ENCODE peak calls at places on chromosomes 1 and 21, in eight cellular contexts. One of them, this sample, is unnamed.

GRCh38 chr1:10737268-10737624 is 59.2 kb downstream of the CASZ1 start:
- DNase-seq in sigmoid colon: no peak
- DNase-seq in Panc1: no peak
- DNase-seq in psoas muscle: no peak
- DNase-seq in thoracic aorta: no peak
- DNase-seq in colonic mucosa: no peak
- DNase-seq in IMR-90: no peak
- DNase-seq in body of pancreas: no peak
- DNase-seq in this sample: no peak

GRCh38 chr1:209787551-209787950 is 3.2 kb upstream of the C1orf74 start:
- DNase-seq in IMR-90: peak; percentile 41
- DNase-seq in sigmoid colon: peak; percentile 79
- DNase-seq in body of pancreas: peak; percentile 72
- DNase-seq in Panc1: no peak
- DNase-seq in thoracic aorta: no peak
- DNase-seq in colonic mucosa: peak; percentile 62
- DNase-seq in psoas muscle: no peak
- DNase-seq in this sample: no peak

GRCh38 chr1:240148333-240148732 is 56.6 kb downstream of the FMN2 start:
- DNase-seq in IMR-90: no peak
- DNase-seq in psoas muscle: no peak
- DNase-seq in Panc1: no peak
- DNase-seq in colonic mucosa: no peak
- DNase-seq in body of pancreas: no peak
- DNase-seq in thoracic aorta: no peak
- DNase-seq in sigmoid colon: no peak
- DNase-seq in this sample: no peak

GRCh38 chr1:117620440-117620839 is 14.6 kb downstream of the TENT5C start:
- DNase-seq in body of pancreas: no peak
- DNase-seq in Panc1: no peak
- DNase-seq in sigmoid colon: no peak
- DNase-seq in IMR-90: no peak
- DNase-seq in colonic mucosa: no peak
- DNase-seq in thoracic aorta: no peak
- DNase-seq in psoas muscle: no peak
- DNase-seq in this sample: peak; percentile 41

GRCh38 chr21:34808569-34809204 is 139.9 kb downstream of the CLIC6 start:
- DNase-seq in sigmoid colon: no peak
- DNase-seq in IMR-90: peak; percentile 88
- DNase-seq in body of pancreas: no peak
- DNase-seq in thoracic aorta: no peak
- DNase-seq in Panc1: no peak
- DNase-seq in psoas muscle: no peak
- DNase-seq in colonic mucosa: no peak
- DNase-seq in this sample: no peak

GRCh38 chr1:53378061-53378460 is 50.2 kb upstream of the LRP8 start:
- DNase-seq in IMR-90: no peak
- DNase-seq in colonic mucosa: no peak
- DNase-seq in sigmoid colon: peak; percentile 36
- DNase-seq in body of pancreas: no peak
- DNase-seq in Panc1: no peak
- DNase-seq in psoas muscle: peak; percentile 19
- DNase-seq in thoracic aorta: no peak
- DNase-seq in this sample: peak; percentile 21

GRCh38 chr1:78676347-78676982 is 26.8 kb downstream of the IFI44 start:
- DNase-seq in body of pancreas: peak; percentile 57
- DNase-seq in IMR-90: peak; percentile 78
- DNase-seq in psoas muscle: no peak
- DNase-seq in colonic mucosa: peak; percentile 51
- DNase-seq in thoracic aorta: peak; percentile 13
- DNase-seq in sigmoid colon: peak; percentile 74
- DNase-seq in Panc1: peak; percentile 24
- DNase-seq in this sample: no peak

GRCh38 chr1:178632619-178633018 is 92.4 kb upstream of the RALGPS2 start:
- DNase-seq in IMR-90: peak; percentile 72
- DNase-seq in Panc1: no peak
- DNase-seq in colonic mucosa: no peak
- DNase-seq in sigmoid colon: no peak
- DNase-seq in body of pancreas: no peak
- DNase-seq in thoracic aorta: no peak
- DNase-seq in psoas muscle: no peak
- DNase-seq in this sample: no peak

GRCh38 chr21:44375686-44376320 is 22.4 kb downstream of the TRPM2 start:
- DNase-seq in IMR-90: no peak
- DNase-seq in Panc1: no peak
- DNase-seq in body of pancreas: no peak
- DNase-seq in thoracic aorta: no peak
- DNase-seq in psoas muscle: peak; percentile 45
- DNase-seq in sigmoid colon: no peak
- DNase-seq in colonic mucosa: no peak
- DNase-seq in this sample: peak; percentile 61

GRCh38 chr1:66294692-66295384 is 239.1 kb upstream of the SGIP1 start:
- DNase-seq in Panc1: no peak
- DNase-seq in psoas muscle: no peak
- DNase-seq in thoracic aorta: no peak
- DNase-seq in body of pancreas: no peak
- DNase-seq in sigmoid colon: no peak
- DNase-seq in colonic mucosa: no peak
- DNase-seq in IMR-90: peak; percentile 70
- DNase-seq in this sample: no peak

GRCh38 chr1:69738458-69738857 is 170.7 kb downstream of the LRRC7 start:
- DNase-seq in body of pancreas: no peak
- DNase-seq in psoas muscle: no peak
- DNase-seq in IMR-90: no peak
- DNase-seq in sigmoid colon: no peak
- DNase-seq in thoracic aorta: no peak
- DNase-seq in colonic mucosa: no peak
- DNase-seq in Panc1: no peak
- DNase-seq in this sample: no peak

GRCh38 chr21:44353200-44353970 is at the start of gene TRPM2:
- DNase-seq in IMR-90: no peak
- DNase-seq in body of pancreas: no peak
- DNase-seq in sigmoid colon: no peak
- DNase-seq in psoas muscle: peak; percentile 88
- DNase-seq in thoracic aorta: no peak
- DNase-seq in Panc1: no peak
- DNase-seq in colonic mucosa: no peak
- DNase-seq in this sample: no peak

GRCh38 chr1:941588-942383 is 17.3 kb downstream of the NOC2L start:
- DNase-seq in psoas muscle: no peak
- DNase-seq in colonic mucosa: peak; percentile 69
- DNase-seq in thoracic aorta: no peak
- DNase-seq in sigmoid colon: peak; percentile 88
- DNase-seq in body of pancreas: peak; percentile 50
- DNase-seq in Panc1: no peak
- DNase-seq in IMR-90: peak; percentile 51
- DNase-seq in this sample: peak; percentile 86

GRCh38 chr21:44337941-44338895 is 972 bp downstream of the CFAP410 start:
- DNase-seq in colonic mucosa: peak; percentile 75
- DNase-seq in Panc1: peak; percentile 17
- DNase-seq in IMR-90: peak; percentile 47
- DNase-seq in sigmoid colon: peak; percentile 91
- DNase-seq in thoracic aorta: peak; percentile 50
- DNase-seq in psoas muscle: peak; percentile 84
- DNase-seq in body of pancreas: peak; percentile 70
- DNase-seq in this sample: peak; percentile 92

GRCh38 chr1:66000033-66000637 is 207.4 kb downstream of the PDE4B start:
- DNase-seq in colonic mucosa: no peak
- DNase-seq in thoracic aorta: no peak
- DNase-seq in body of pancreas: no peak
- DNase-seq in sigmoid colon: no peak
- DNase-seq in Panc1: no peak
- DNase-seq in psoas muscle: no peak
- DNase-seq in IMR-90: no peak
- DNase-seq in this sample: no peak

GRCh38 chr1:22044690-22045420 is 7.7 kb upstream of the CDC42 start:
- DNase-seq in thoracic aorta: no peak
- DNase-seq in body of pancreas: no peak
- DNase-seq in psoas muscle: no peak
- DNase-seq in Panc1: no peak
- DNase-seq in sigmoid colon: no peak
- DNase-seq in colonic mucosa: no peak
- DNase-seq in IMR-90: peak; percentile 69
- DNase-seq in this sample: no peak

GRCh38 chr1:47418122-47418521 is 2.0 kb downstream of the FOXE3 start:
- DNase-seq in sigmoid colon: no peak
- DNase-seq in colonic mucosa: no peak
- DNase-seq in psoas muscle: no peak
- DNase-seq in body of pancreas: no peak
- DNase-seq in thoracic aorta: no peak
- DNase-seq in Panc1: no peak
- DNase-seq in IMR-90: no peak
- DNase-seq in this sample: no peak
- H3K4me3 ChIP-seq in sigmoid colon: no peak overlapping the region
- H3K4me3 ChIP-seq in colonic mucosa: no peak overlapping the region
- H3K4me3 ChIP-seq in psoas muscle: no peak overlapping the region
- H3K4me3 ChIP-seq in body of pancreas: no peak overlapping the region
- H3K4me3 ChIP-seq in thoracic aorta: no peak overlapping the region
- H3K4me3 ChIP-seq in Panc1: no peak overlapping the region
- H3K4me3 ChIP-seq in IMR-90: no peak overlapping the region
- H3K4me3 ChIP-seq in this sample: no peak overlapping the region

DNA sequence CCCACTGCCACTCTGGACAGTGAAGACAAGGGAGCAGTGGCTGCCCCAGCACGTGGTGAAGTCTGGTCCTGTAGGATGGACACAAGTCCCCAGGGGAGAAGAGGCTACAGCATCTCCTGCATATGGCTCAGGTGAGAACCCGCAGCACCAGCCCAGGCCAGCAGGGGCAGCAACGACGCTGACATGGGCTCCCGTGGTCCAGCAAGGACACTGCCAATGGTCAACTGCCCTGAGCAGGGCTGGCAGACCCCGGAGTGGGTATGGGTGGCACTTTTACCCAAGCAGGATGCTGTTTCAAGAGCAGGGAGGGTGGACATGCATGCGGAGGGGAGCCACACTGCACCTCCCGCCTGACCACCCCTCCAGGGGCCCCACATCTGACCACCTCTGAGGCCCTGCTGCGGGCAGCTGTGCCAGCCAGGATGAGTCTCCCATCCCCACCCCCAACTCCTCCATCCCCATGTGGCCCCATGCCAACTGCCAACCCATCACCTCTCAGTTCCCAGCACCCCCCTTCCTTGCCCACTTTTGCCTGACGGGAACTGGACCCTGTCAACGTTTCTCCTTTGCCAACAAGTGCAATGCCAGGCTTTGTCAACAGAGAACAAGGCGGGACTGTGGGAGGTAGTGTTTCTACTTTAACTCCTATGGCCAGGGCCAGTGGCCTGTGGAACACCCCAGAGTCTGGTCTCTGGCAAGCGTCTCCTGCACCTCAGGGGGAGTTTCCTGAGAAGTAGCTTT is 8.6 kb downstream of the MORN1 start:
- DNase-seq in colonic mucosa: peak; percentile 44
- DNase-seq in thoracic aorta: no peak
- DNase-seq in Panc1: no peak
- DNase-seq in IMR-90: no peak
- DNase-seq in sigmoid colon: peak; percentile 67
- DNase-seq in psoas muscle: peak; percentile 65
- DNase-seq in body of pancreas: peak; percentile 47
- DNase-seq in this sample: no peak
- TF ChIP-seq CTCF in colonic mucosa: peak; percentile 32
- TF ChIP-seq CTCF in thoracic aorta: no peak
- TF ChIP-seq CTCF in Panc1: no peak
- TF ChIP-seq CTCF in IMR-90: peak; percentile 44
- TF ChIP-seq CTCF in sigmoid colon: peak; percentile 21
- TF ChIP-seq CTCF in psoas muscle: peak; percentile 37
- TF ChIP-seq CTCF in body of pancreas: peak; percentile 29
- TF ChIP-seq CTCF in this sample: no peak

GRCh38 chr1:11929849-11930248 is 3.6 kb upstream of the KIAA2013 start:
- DNase-seq in psoas muscle: peak; percentile 83
- DNase-seq in IMR-90: peak; percentile 71
- DNase-seq in Panc1: no peak
- DNase-seq in sigmoid colon: peak; percentile 94
- DNase-seq in body of pancreas: peak; percentile 66
- DNase-seq in colonic mucosa: peak; percentile 85
- DNase-seq in thoracic aorta: peak; percentile 42
- DNase-seq in this sample: no peak
- H3K27ac ChIP-seq in psoas muscle: peak overlapping the region; percentile 78
- H3K27ac ChIP-seq in IMR-90: peak overlapping the region; percentile 58
- H3K27ac ChIP-seq in Panc1: peak overlapping the region; percentile 81
- H3K27ac ChIP-seq in sigmoid colon: peak overlapping the region; percentile 53
- H3K27ac ChIP-seq in body of pancreas: peak overlapping the region; percentile 71
- H3K27ac ChIP-seq in colonic mucosa: peak overlapping the region; percentile 1
- H3K27ac ChIP-seq in thoracic aorta: peak overlapping the region; percentile 38
- H3K27ac ChIP-seq in this sample: no peak overlapping the region

DNA sequence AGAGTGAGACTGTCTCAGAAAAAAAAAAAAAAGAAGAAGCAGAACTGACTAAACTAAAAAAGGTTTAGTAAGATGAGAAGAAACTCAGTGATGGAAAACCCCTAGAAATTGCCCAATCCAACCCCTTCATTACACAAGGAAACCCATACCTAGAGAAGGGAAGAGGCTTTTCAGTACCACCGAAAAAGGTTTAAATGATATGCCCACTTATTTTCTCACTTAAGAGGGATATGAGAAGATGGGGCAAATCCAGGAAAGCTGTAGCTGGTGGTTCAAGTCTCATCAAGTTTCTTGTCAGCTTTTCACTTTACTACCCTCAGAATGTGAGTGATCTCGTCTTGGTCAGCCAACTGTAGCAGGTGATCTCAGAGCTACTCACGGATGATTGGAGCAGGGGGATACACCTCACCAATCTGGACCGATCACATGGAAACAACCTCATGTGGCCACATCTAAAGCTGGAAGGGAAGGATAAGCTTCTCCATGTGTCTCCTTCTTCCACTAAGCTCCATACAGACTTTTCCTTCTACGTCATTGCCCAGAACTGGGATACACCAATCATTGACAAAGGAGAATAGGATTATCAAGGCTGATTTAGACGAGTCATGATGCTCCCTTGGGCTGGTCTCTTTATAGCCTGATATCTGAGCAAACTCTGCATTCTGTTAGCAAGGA is 126.7 kb upstream of the POU3F1 start:
- DNase-seq in IMR-90: no peak
- DNase-seq in body of pancreas: no peak
- DNase-seq in psoas muscle: no peak
- DNase-seq in sigmoid colon: no peak
- DNase-seq in thoracic aorta: no peak
- DNase-seq in colonic mucosa: no peak
- DNase-seq in Panc1: no peak
- DNase-seq in this sample: no peak
- H3K4me3 ChIP-seq in IMR-90: no peak overlapping the region
- H3K4me3 ChIP-seq in body of pancreas: no peak overlapping the region
- H3K4me3 ChIP-seq in psoas muscle: no peak overlapping the region
- H3K4me3 ChIP-seq in sigmoid colon: no peak overlapping the region
- H3K4me3 ChIP-seq in thoracic aorta: no peak overlapping the region
- H3K4me3 ChIP-seq in colonic mucosa: no peak overlapping the region
- H3K4me3 ChIP-seq in Panc1: no peak overlapping the region
- H3K4me3 ChIP-seq in this sample: no peak overlapping the region

DNA sequence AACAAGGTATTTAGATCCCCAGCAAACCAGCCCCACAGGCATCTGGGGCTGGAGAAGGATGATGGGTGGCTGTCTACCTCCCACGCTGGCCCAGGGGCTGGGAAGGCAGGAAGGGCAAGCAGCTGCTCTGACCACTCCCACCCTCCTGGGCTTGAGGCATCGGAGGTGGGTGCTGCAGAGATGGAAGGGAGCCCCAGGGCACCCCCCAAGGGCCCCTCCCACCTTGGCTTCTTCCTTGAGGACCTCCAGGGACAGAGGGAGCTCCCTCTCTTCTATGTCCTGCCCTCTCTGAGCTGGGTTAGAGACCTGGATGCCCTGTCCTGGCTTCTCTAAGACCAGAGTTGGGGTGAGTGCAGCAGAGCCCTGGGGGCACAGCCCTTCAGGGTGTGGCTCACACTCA is 3.1 kb downstream of the CD52 start:
- DNase-seq in Panc1: no peak
- DNase-seq in IMR-90: no peak
- DNase-seq in body of pancreas: no peak
- DNase-seq in thoracic aorta: no peak
- DNase-seq in psoas muscle: no peak
- DNase-seq in sigmoid colon: no peak
- DNase-seq in colonic mucosa: no peak
- DNase-seq in this sample: no peak
- TF ChIP-seq CTCF in Panc1: no peak
- TF ChIP-seq CTCF in IMR-90: no peak
- TF ChIP-seq CTCF in body of pancreas: no peak
- TF ChIP-seq CTCF in thoracic aorta: no peak
- TF ChIP-seq CTCF in psoas muscle: no peak
- TF ChIP-seq CTCF in sigmoid colon: no peak
- TF ChIP-seq CTCF in colonic mucosa: no peak
- TF ChIP-seq CTCF in this sample: no peak